ENCODE peak calls at places on chromosomes 5 and 9, in six cellular contexts. One of them, this sample, is unnamed.

GRCh38 chr5:139725073-139725830 is 70.4 kb upstream of the PSD2 start:
- DNase-seq in WTC11: no peak
- DNase-seq in K562: no peak
- DNase-seq in HepG2: peak; percentile 77
- DNase-seq in GM12878: no peak
- DNase-seq in HCT116: no peak
- DNase-seq in this sample: no peak

GRCh38 chr9:73183917-73184861 is 32.5 kb downstream of the ANXA1 start:
- DNase-seq in WTC11: no peak
- DNase-seq in K562: peak; percentile 11
- DNase-seq in HepG2: peak; percentile 21
- DNase-seq in GM12878: no peak
- DNase-seq in HCT116: peak; percentile 38
- DNase-seq in this sample: no peak

GRCh38 chr5:67494186-67494842 is 297.7 kb upstream of the CD180 start:
- DNase-seq in WTC11: no peak
- DNase-seq in K562: no peak
- DNase-seq in HepG2: no peak
- DNase-seq in GM12878: no peak
- DNase-seq in HCT116: no peak
- DNase-seq in this sample: no peak

GRCh38 chr9:81588148-81588874 is 101.0 kb downstream of the TLE1 start:
- DNase-seq in WTC11: no peak
- DNase-seq in K562: no peak
- DNase-seq in HepG2: peak; percentile 99
- DNase-seq in GM12878: no peak
- DNase-seq in HCT116: no peak
- DNase-seq in this sample: no peak

GRCh38 chr5:120529386-120529785 is 65.3 kb downstream of the PRR16 start:
- DNase-seq in WTC11: no peak
- DNase-seq in K562: no peak
- DNase-seq in HepG2: no peak
- DNase-seq in GM12878: no peak
- DNase-seq in HCT116: no peak
- DNase-seq in this sample: no peak

GRCh38 chr5:78765756-78766411 is 117.3 kb upstream of the LHFPL2 start:
- DNase-seq in WTC11: no peak
- DNase-seq in K562: no peak
- DNase-seq in HepG2: no peak
- DNase-seq in GM12878: no peak
- DNase-seq in HCT116: no peak
- DNase-seq in this sample: no peak

GRCh38 chr9:28951945-28952344 is 1378.7 kb upstream of the C9orf72 start:
- DNase-seq in WTC11: no peak
- DNase-seq in K562: no peak
- DNase-seq in HepG2: peak; percentile 4
- DNase-seq in GM12878: no peak
- DNase-seq in HCT116: no peak
- DNase-seq in this sample: no peak

GRCh38 chr9:97548379-97548778 is 46.9 kb downstream of the TMOD1 start:
- DNase-seq in WTC11: no peak
- DNase-seq in K562: no peak
- DNase-seq in HepG2: no peak
- DNase-seq in GM12878: no peak
- DNase-seq in HCT116: no peak
- DNase-seq in this sample: no peak

GRCh38 chr5:42035526-42035925 is 110.4 kb downstream of the FBXO4 start:
- DNase-seq in WTC11: no peak
- DNase-seq in K562: no peak
- DNase-seq in HepG2: no peak
- DNase-seq in GM12878: no peak
- DNase-seq in HCT116: no peak
- DNase-seq in this sample: no peak

GRCh38 chr5:27308151-27308550 is 269.8 kb upstream of the CDH9 start:
- DNase-seq in WTC11: no peak
- DNase-seq in K562: no peak
- DNase-seq in HepG2: no peak
- DNase-seq in GM12878: no peak
- DNase-seq in HCT116: no peak
- DNase-seq in this sample: no peak

GRCh38 chr5:158287643-158288228 is 428.8 kb upstream of the CLINT1 start:
- DNase-seq in WTC11: no peak
- DNase-seq in K562: no peak
- DNase-seq in HepG2: no peak
- DNase-seq in GM12878: no peak
- DNase-seq in HCT116: no peak
- DNase-seq in this sample: no peak

GRCh38 chr5:10354048-10354872 is 765 bp downstream of the MARCHF6 start:
- DNase-seq in WTC11: peak; percentile 43
- DNase-seq in K562: peak; percentile 69
- DNase-seq in HepG2: peak; percentile 53
- DNase-seq in GM12878: no peak
- DNase-seq in HCT116: no peak
- DNase-seq in this sample: no peak

GRCh38 chr9:117094493-117094892 is 320.4 kb downstream of the ASTN2 start:
- DNase-seq in WTC11: no peak
- DNase-seq in K562: no peak
- DNase-seq in HepG2: no peak
- DNase-seq in GM12878: no peak
- DNase-seq in HCT116: no peak
- DNase-seq in this sample: no peak

GRCh38 chr9:14349141-14349817 is 35.3 kb upstream of the NFIB start:
- DNase-seq in WTC11: no peak
- DNase-seq in K562: no peak
- DNase-seq in HepG2: no peak
- DNase-seq in GM12878: no peak
- DNase-seq in HCT116: no peak
- DNase-seq in this sample: no peak

GRCh38 chr5:43627028-43627427 is 24.0 kb downstream of the NNT start:
- DNase-seq in WTC11: peak; percentile 61
- DNase-seq in K562: peak; percentile 74
- DNase-seq in HepG2: peak; percentile 70
- DNase-seq in GM12878: no peak
- DNase-seq in HCT116: peak; percentile 66
- DNase-seq in this sample: no peak

GRCh38 chr5:142494119-142494518 is 169.3 kb upstream of the SPRY4 start:
- DNase-seq in WTC11: no peak
- DNase-seq in K562: no peak
- DNase-seq in HepG2: no peak
- DNase-seq in GM12878: no peak
- DNase-seq in HCT116: no peak
- DNase-seq in this sample: no peak

GRCh38 chr5:37495668-37496067 is 116.5 kb downstream of the WDR70 start:
- DNase-seq in WTC11: no peak
- DNase-seq in K562: no peak
- DNase-seq in HepG2: no peak
- DNase-seq in GM12878: no peak
- DNase-seq in HCT116: no peak
- DNase-seq in this sample: no peak

GRCh38 chr9:96884443-96884842 is 30.1 kb upstream of the ZNF782 start:
- DNase-seq in WTC11: no peak
- DNase-seq in K562: peak; percentile 38
- DNase-seq in HepG2: peak; percentile 59
- DNase-seq in GM12878: no peak
- DNase-seq in HCT116: peak; percentile 92
- DNase-seq in this sample: no peak

GRCh38 chr5:149320791-149321330 is 24.4 kb upstream of the GRPEL2 start:
- DNase-seq in WTC11: no peak
- DNase-seq in K562: peak; percentile 85
- DNase-seq in HepG2: peak; percentile 94
- DNase-seq in GM12878: no peak
- DNase-seq in HCT116: peak; percentile 63
- DNase-seq in this sample: no peak

GRCh38 chr5:16616536-16617271 is at the start of gene RETREG1:
- DNase-seq in WTC11: peak; percentile 65
- DNase-seq in K562: no peak
- DNase-seq in HepG2: no peak
- DNase-seq in GM12878: no peak
- DNase-seq in HCT116: peak; percentile 15
- DNase-seq in this sample: peak; percentile 75

GRCh38 chr9:93024986-93025630 is 33.4 kb upstream of the SUSD3 start:
- DNase-seq in WTC11: no peak
- DNase-seq in K562: no peak
- DNase-seq in HepG2: no peak
- DNase-seq in GM12878: no peak
- DNase-seq in HCT116: no peak
- DNase-seq in this sample: no peak

GRCh38 chr5:9621379-9621903 is 8.7 kb downstream of the TAS2R1 start:
- DNase-seq in WTC11: no peak
- DNase-seq in K562: no peak
- DNase-seq in HepG2: no peak
- DNase-seq in GM12878: no peak
- DNase-seq in HCT116: no peak
- DNase-seq in this sample: no peak

GRCh38 chr9:33466565-33467495 is 6.9 kb downstream of the NOL6 start:
- DNase-seq in WTC11: peak; percentile 88
- DNase-seq in K562: peak; percentile 64
- DNase-seq in HepG2: peak; percentile 19
- DNase-seq in GM12878: no peak
- DNase-seq in HCT116: no peak
- DNase-seq in this sample: no peak

GRCh38 chr9:38687389-38687842 is 32.5 kb downstream of the FAM240B start:
- DNase-seq in WTC11: no peak
- DNase-seq in K562: peak; percentile 33
- DNase-seq in HepG2: peak; percentile 14
- DNase-seq in GM12878: no peak
- DNase-seq in HCT116: peak; percentile 42
- DNase-seq in this sample: no peak

GRCh38 chr9:84894859-84895258 is 225.3 kb downstream of the NTRK2 start:
- DNase-seq in WTC11: no peak
- DNase-seq in K562: no peak
- DNase-seq in HepG2: no peak
- DNase-seq in GM12878: no peak
- DNase-seq in HCT116: no peak
- DNase-seq in this sample: no peak

GRCh38 chr9:125755340-125755739 is 8.2 kb downstream of the PBX3 start:
- DNase-seq in WTC11: no peak
- DNase-seq in K562: no peak
- DNase-seq in HepG2: no peak
- DNase-seq in GM12878: no peak
- DNase-seq in HCT116: no peak
- DNase-seq in this sample: no peak
- TF ChIP-seq ATF3 in WTC11: no peak
- TF ChIP-seq ATF3 in K562: no peak
- TF ChIP-seq ATF3 in HepG2: no peak
- TF ChIP-seq ATF3 in GM12878: no peak
- TF ChIP-seq ATF3 in HCT116: no peak
- TF ChIP-seq ATF3 in this sample: no peak

DNA sequence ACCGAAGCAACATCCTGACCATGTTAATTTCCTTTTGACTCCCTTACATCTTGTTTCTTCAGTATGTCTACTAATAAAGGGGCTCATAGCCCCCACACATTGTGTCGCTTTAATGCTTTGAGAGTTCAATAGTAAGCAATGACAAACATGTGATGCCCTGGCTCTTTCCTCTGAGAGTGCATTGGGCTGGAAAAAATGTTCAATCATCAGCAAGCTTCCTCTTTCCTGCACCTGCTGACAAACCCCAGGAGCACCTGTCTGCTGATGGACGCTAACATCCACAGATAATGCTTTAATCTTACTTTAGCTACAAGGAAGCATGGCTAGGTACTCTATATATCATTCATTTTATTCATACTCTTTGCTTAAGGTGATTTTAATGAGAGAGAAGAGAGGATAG is 242.4 kb downstream of the SMARCA2 start:
- DNase-seq in WTC11: no peak
- DNase-seq in K562: no peak
- DNase-seq in HepG2: no peak
- DNase-seq in GM12878: no peak
- DNase-seq in HCT116: no peak
- DNase-seq in this sample: no peak
- TF ChIP-seq ATF3 in WTC11: no peak
- TF ChIP-seq ATF3 in K562: no peak
- TF ChIP-seq ATF3 in HepG2: no peak
- TF ChIP-seq ATF3 in GM12878: no peak
- TF ChIP-seq ATF3 in HCT116: no peak
- TF ChIP-seq ATF3 in this sample: no peak

GRCh38 chr9:77933976-77934375 is 97.6 kb downstream of the GNAQ start:
- DNase-seq in WTC11: no peak
- DNase-seq in K562: peak; percentile 62
- DNase-seq in HepG2: no peak
- DNase-seq in GM12878: no peak
- DNase-seq in HCT116: no peak
- DNase-seq in this sample: no peak

GRCh38 chr9:77935974-77936373 is 95.6 kb downstream of the GNAQ start:
- DNase-seq in WTC11: no peak
- DNase-seq in K562: no peak
- DNase-seq in HepG2: no peak
- DNase-seq in GM12878: no peak
- DNase-seq in HCT116: no peak
- DNase-seq in this sample: no peak

GRCh38 chr9:77944556-77945261 is 86.9 kb downstream of the GNAQ start:
- DNase-seq in WTC11: peak; percentile 44
- DNase-seq in K562: no peak
- DNase-seq in HepG2: no peak
- DNase-seq in GM12878: no peak
- DNase-seq in HCT116: no peak
- DNase-seq in this sample: no peak

GRCh38 chr9:77943053-77943452 is 88.6 kb downstream of the GNAQ start:
- DNase-seq in WTC11: no peak
- DNase-seq in K562: no peak
- DNase-seq in HepG2: no peak
- DNase-seq in GM12878: no peak
- DNase-seq in HCT116: no peak
- DNase-seq in this sample: no peak

GRCh38 chr9:77939149-77939668 is 92.4 kb downstream of the GNAQ start:
- DNase-seq in WTC11: no peak
- DNase-seq in K562: no peak
- DNase-seq in HepG2: no peak
- DNase-seq in GM12878: no peak
- DNase-seq in HCT116: no peak
- DNase-seq in this sample: no peak
- TF ChIP-seq ATF3 in WTC11: no peak
- TF ChIP-seq ATF3 in K562: no peak
- TF ChIP-seq ATF3 in HepG2: no peak
- TF ChIP-seq ATF3 in GM12878: no peak
- TF ChIP-seq ATF3 in HCT116: no peak
- TF ChIP-seq ATF3 in this sample: no peak

GRCh38 chr5:5617024-5617423 is 194.5 kb downstream of the ICE1 start:
- DNase-seq in WTC11: no peak
- DNase-seq in K562: no peak
- DNase-seq in HepG2: no peak
- DNase-seq in GM12878: no peak
- DNase-seq in HCT116: no peak
- DNase-seq in this sample: no peak

GRCh38 chr5:5616247-5616895 is 193.9 kb downstream of the ICE1 start:
- DNase-seq in WTC11: no peak
- DNase-seq in K562: no peak
- DNase-seq in HepG2: no peak
- DNase-seq in GM12878: no peak
- DNase-seq in HCT116: no peak
- DNase-seq in this sample: no peak

GRCh38 chr5:5623397-5623796 is 200.9 kb downstream of the ICE1 start:
- DNase-seq in WTC11: no peak
- DNase-seq in K562: no peak
- DNase-seq in HepG2: no peak
- DNase-seq in GM12878: no peak
- DNase-seq in HCT116: no peak
- DNase-seq in this sample: no peak

GRCh38 chr5:5622806-5623205 is 200.3 kb downstream of the ICE1 start:
- DNase-seq in WTC11: no peak
- DNase-seq in K562: no peak
- DNase-seq in HepG2: no peak
- DNase-seq in GM12878: no peak
- DNase-seq in HCT116: no peak
- DNase-seq in this sample: no peak

GRCh38 chr5:5619546-5619945 is 197.1 kb downstream of the ICE1 start:
- DNase-seq in WTC11: no peak
- DNase-seq in K562: no peak
- DNase-seq in HepG2: no peak
- DNase-seq in GM12878: no peak
- DNase-seq in HCT116: no peak
- DNase-seq in this sample: no peak
- TF ChIP-seq ATF3 in WTC11: no peak
- TF ChIP-seq ATF3 in K562: no peak
- TF ChIP-seq ATF3 in HepG2: no peak
- TF ChIP-seq ATF3 in GM12878: no peak
- TF ChIP-seq ATF3 in HCT116: no peak
- TF ChIP-seq ATF3 in this sample: no peak

This sample was measured in H1.